ENCODE peak calls at places on chromosome 7, in five cellular contexts. One of them, this sample, is unnamed.

GRCh38 chr7:31123317-31123716 is 71.2 kb downstream of the ADCYAP1R1 start:
- DNase-seq in SK-N-SH: no peak
- DNase-seq in IMR-90: no peak
- DNase-seq in CD8-positive, alpha-beta T cell: peak
- DNase-seq in RWPE2: no peak
- DNase-seq in this sample: no peak

GRCh38 chr7:95501261-95501816 is 15.6 kb downstream of the ASB4 start:
- DNase-seq in SK-N-SH: no peak
- DNase-seq in IMR-90: no peak
- DNase-seq in CD8-positive, alpha-beta T cell: no peak
- DNase-seq in RWPE2: no peak
- DNase-seq in this sample: peak

GRCh38 chr7:47601119-47601880 is 19.4 kb upstream of the TNS3 start:
- DNase-seq in SK-N-SH: no peak
- DNase-seq in IMR-90: peak
- DNase-seq in CD8-positive, alpha-beta T cell: no peak
- DNase-seq in RWPE2: peak
- DNase-seq in this sample: no peak

GRCh38 chr7:78794101-78794500 is 659.4 kb downstream of the MAGI2 start:
- DNase-seq in SK-N-SH: no peak
- DNase-seq in IMR-90: peak
- DNase-seq in CD8-positive, alpha-beta T cell: no peak
- DNase-seq in RWPE2: no peak
- DNase-seq in this sample: no peak

GRCh38 chr7:130845581-130846085 is 111.6 kb upstream of the KLF14 start:
- DNase-seq in SK-N-SH: no peak
- DNase-seq in IMR-90: peak
- DNase-seq in CD8-positive, alpha-beta T cell: no peak
- DNase-seq in RWPE2: peak
- DNase-seq in this sample: no peak

GRCh38 chr7:55776196-55776595 is 86.4 kb downstream of the SEPTIN14 start:
- DNase-seq in SK-N-SH: no peak
- DNase-seq in IMR-90: no peak
- DNase-seq in CD8-positive, alpha-beta T cell: no peak
- DNase-seq in RWPE2: no peak
- DNase-seq in this sample: no peak

GRCh38 chr7:47283497-47284131 is 298.3 kb downstream of the TNS3 start:
- DNase-seq in SK-N-SH: no peak
- DNase-seq in IMR-90: no peak
- DNase-seq in CD8-positive, alpha-beta T cell: no peak
- DNase-seq in RWPE2: no peak
- DNase-seq in this sample: no peak

GRCh38 chr7:29319719-29320521 is 125.3 kb downstream of the CHN2 start:
- DNase-seq in SK-N-SH: peak
- DNase-seq in IMR-90: no peak
- DNase-seq in CD8-positive, alpha-beta T cell: no peak
- DNase-seq in RWPE2: no peak
- DNase-seq in this sample: no peak

GRCh38 chr7:143018931-143019330 is 8.0 kb downstream of the OR9A2 start:
- DNase-seq in SK-N-SH: no peak
- DNase-seq in IMR-90: no peak
- DNase-seq in CD8-positive, alpha-beta T cell: no peak
- DNase-seq in RWPE2: no peak
- DNase-seq in this sample: no peak

GRCh38 chr7:101237206-101238067 is at the start of gene CLDN15:
- DNase-seq in SK-N-SH: peak
- DNase-seq in IMR-90: peak
- DNase-seq in CD8-positive, alpha-beta T cell: no peak
- DNase-seq in RWPE2: no peak
- DNase-seq in this sample: no peak

GRCh38 chr7:139753693-139754111 is 24.1 kb downstream of the HIPK2 start:
- DNase-seq in SK-N-SH: no peak
- DNase-seq in IMR-90: no peak
- DNase-seq in CD8-positive, alpha-beta T cell: no peak
- DNase-seq in RWPE2: no peak
- DNase-seq in this sample: no peak

GRCh38 chr7:17061443-17061842 is 179.7 kb upstream of the AGR3 start:
- DNase-seq in SK-N-SH: no peak
- DNase-seq in IMR-90: no peak
- DNase-seq in CD8-positive, alpha-beta T cell: no peak
- DNase-seq in RWPE2: no peak
- DNase-seq in this sample: no peak

GRCh38 chr7:142805350-142806020 is 34.7 kb downstream of the PRSS2 start:
- DNase-seq in SK-N-SH: no peak
- DNase-seq in IMR-90: no peak
- DNase-seq in CD8-positive, alpha-beta T cell: peak
- DNase-seq in RWPE2: no peak
- DNase-seq in this sample: peak

GRCh38 chr7:7761974-7762769 is 43.8 kb upstream of the RPA3 start:
- DNase-seq in SK-N-SH: no peak
- DNase-seq in IMR-90: peak
- DNase-seq in CD8-positive, alpha-beta T cell: peak
- DNase-seq in RWPE2: no peak
- DNase-seq in this sample: peak

GRCh38 chr7:80385512-80385911 is 126.4 kb downstream of the GNAT3 start:
- DNase-seq in SK-N-SH: no peak
- DNase-seq in IMR-90: no peak
- DNase-seq in CD8-positive, alpha-beta T cell: no peak
- DNase-seq in RWPE2: no peak
- DNase-seq in this sample: no peak

GRCh38 chr7:32163141-32163806 is 93.1 kb upstream of the PDE1C start:
- DNase-seq in SK-N-SH: peak
- DNase-seq in IMR-90: peak
- DNase-seq in CD8-positive, alpha-beta T cell: no peak
- DNase-seq in RWPE2: peak
- DNase-seq in this sample: no peak

GRCh38 chr7:147639037-147639436 is 951.5 kb upstream of the C7orf33 start:
- DNase-seq in SK-N-SH: no peak
- DNase-seq in IMR-90: no peak
- DNase-seq in CD8-positive, alpha-beta T cell: no peak
- DNase-seq in RWPE2: no peak
- DNase-seq in this sample: no peak

GRCh38 chr7:102975854-102976253 is 63.1 kb downstream of the LRRC17 start:
- DNase-seq in SK-N-SH: no peak
- DNase-seq in IMR-90: no peak
- DNase-seq in CD8-positive, alpha-beta T cell: no peak
- DNase-seq in RWPE2: no peak
- DNase-seq in this sample: no peak

GRCh38 chr7:158809596-158809995 is 19.7 kb downstream of the ESYT2 start:
- DNase-seq in SK-N-SH: no peak
- DNase-seq in IMR-90: peak
- DNase-seq in CD8-positive, alpha-beta T cell: no peak
- DNase-seq in RWPE2: no peak
- DNase-seq in this sample: no peak

GRCh38 chr7:91941450-91941849 is 788 bp downstream of the AKAP9 start:
- DNase-seq in SK-N-SH: peak
- DNase-seq in IMR-90: peak
- DNase-seq in CD8-positive, alpha-beta T cell: peak
- DNase-seq in RWPE2: no peak
- DNase-seq in this sample: peak

GRCh38 chr7:8212638-8213037 is 49.3 kb downstream of the ICA1 start:
- DNase-seq in SK-N-SH: no peak
- DNase-seq in IMR-90: no peak
- DNase-seq in CD8-positive, alpha-beta T cell: no peak
- DNase-seq in RWPE2: no peak
- DNase-seq in this sample: no peak

DNA sequence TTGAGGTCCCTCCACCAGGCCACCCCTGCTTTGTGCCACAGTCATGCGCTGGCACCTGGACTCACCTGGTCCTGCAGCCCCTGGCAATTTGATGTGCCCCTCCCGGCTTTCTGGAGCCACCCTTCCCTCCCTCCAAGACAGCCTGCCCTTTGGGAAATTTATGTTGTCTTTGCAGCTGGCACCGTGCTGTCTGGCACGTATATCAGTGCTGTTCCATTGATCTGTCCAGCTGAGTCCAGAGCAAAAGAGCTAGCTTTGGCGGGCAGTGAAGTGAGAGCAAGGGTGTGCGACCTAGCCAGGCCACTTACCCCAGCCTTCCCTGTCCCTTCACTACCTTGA is 5.7 kb downstream of the RARRES2 start:
- DNase-seq in SK-N-SH: no peak
- DNase-seq in IMR-90: no peak
- DNase-seq in CD8-positive, alpha-beta T cell: no peak
- DNase-seq in RWPE2: no peak
- DNase-seq in this sample: no peak
- H3K27ac ChIP-seq in SK-N-SH: no peak
- H3K27ac ChIP-seq in IMR-90: peak
- H3K27ac ChIP-seq in CD8-positive, alpha-beta T cell: no peak
- H3K27ac ChIP-seq in RWPE2: no peak
- H3K27ac ChIP-seq in this sample: no peak

DNA sequence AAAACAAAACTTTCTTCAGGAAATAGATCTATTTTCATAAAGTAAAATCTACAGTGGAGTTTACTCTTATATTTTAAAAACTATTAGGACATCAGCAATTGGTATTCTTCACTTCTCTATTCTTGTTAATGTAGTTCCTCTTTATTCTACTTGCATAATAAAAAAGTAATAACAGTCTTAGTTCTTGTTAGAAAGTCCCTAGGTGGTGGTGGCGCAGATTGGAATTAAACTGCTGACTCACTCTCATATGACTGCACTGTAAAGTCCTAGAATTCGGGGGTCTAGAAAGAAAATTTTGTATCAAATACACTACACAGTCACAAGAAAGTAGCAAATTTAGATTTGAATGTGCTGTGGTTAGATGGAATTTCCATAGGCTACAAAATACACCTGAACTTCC is 44.6 kb upstream of the TES start:
- DNase-seq in SK-N-SH: no peak
- DNase-seq in IMR-90: no peak
- DNase-seq in CD8-positive, alpha-beta T cell: no peak
- DNase-seq in RWPE2: no peak
- DNase-seq in this sample: no peak
- H3K27ac ChIP-seq in SK-N-SH: no peak
- H3K27ac ChIP-seq in IMR-90: no peak
- H3K27ac ChIP-seq in CD8-positive, alpha-beta T cell: no peak
- H3K27ac ChIP-seq in RWPE2: no peak
- H3K27ac ChIP-seq in this sample: no peak

GRCh38 chr7:44980393-44981034 is 1.7 kb upstream of the MYO1G start:
- DNase-seq in SK-N-SH: no peak
- DNase-seq in IMR-90: peak
- DNase-seq in CD8-positive, alpha-beta T cell: no peak
- DNase-seq in RWPE2: no peak
- DNase-seq in this sample: peak
- H3K27ac ChIP-seq in SK-N-SH: no peak
- H3K27ac ChIP-seq in IMR-90: peak
- H3K27ac ChIP-seq in CD8-positive, alpha-beta T cell: peak
- H3K27ac ChIP-seq in RWPE2: peak
- H3K27ac ChIP-seq in this sample: peak

GRCh38 chr7:777679-778078 is 50.6 kb upstream of the PRKAR1B start:
- DNase-seq in SK-N-SH: no peak
- DNase-seq in IMR-90: no peak
- DNase-seq in CD8-positive, alpha-beta T cell: no peak
- DNase-seq in RWPE2: no peak
- DNase-seq in this sample: no peak
- H3K27ac ChIP-seq in SK-N-SH: no peak
- H3K27ac ChIP-seq in IMR-90: no peak
- H3K27ac ChIP-seq in CD8-positive, alpha-beta T cell: no peak
- H3K27ac ChIP-seq in RWPE2: no peak
- H3K27ac ChIP-seq in this sample: no peak

This sample was measured in DND-41.